ENCODE peak calls at places on chromosomes 7 and 10, in eight cellular contexts. H is head of caudate nucleus, F is cortex of kidney, V is endodermal cell, E is anterior cingulate cortex, R is mesenchymal stem cell, X is GM10248, A is H9. Y is an unnamed sample.

GRCh38 chr10:14904316-14904732 is 25.7 kb downstream of the SUV39H2 start:
- DNase-seq in H (no peak), F (no peak), V (no peak), E (no peak), R (peak), X (peak), A (no peak), Y (peak)

GRCh38 chr10:70319183-70319582 is 35.4 kb upstream of the NPFFR1 start:
- DNase-seq in H (peak), F (no peak), V (peak), E (no peak), R (no peak), X (no peak), A (no peak), Y (no peak)

GRCh38 chr7:156819733-156820295 is 73.2 kb downstream of the LMBR1 start:
- DNase-seq in H (no peak), F (no peak), V (peak), E (no peak), R (no peak), X (no peak), A (no peak), Y (peak)

GRCh38 chr7:156903232-156903909 is 10.4 kb upstream of the LMBR1 start:
- DNase-seq in H (no peak), F (no peak), V (no peak), E (no peak), R (no peak), X (no peak), A (no peak), Y (no peak)

GRCh38 chr10:70561051-70561450 is 41.5 kb downstream of the PRF1 start:
- DNase-seq in H (peak), F (no peak), V (peak), E (peak), R (no peak), X (no peak), A (no peak), Y (no peak)

GRCh38 chr10:88032566-88032965 is 169.1 kb downstream of the PTEN start:
- DNase-seq in H (no peak), F (no peak), V (no peak), E (no peak), R (peak), X (no peak), A (no peak), Y (peak)

GRCh38 chr10:6543431-6544005 is 36.6 kb downstream of the PRKCQ start:
- DNase-seq in H (no peak), F (no peak), V (peak), E (no peak), R (no peak), X (no peak), A (no peak), Y (no peak)

GRCh38 chr10:3111626-3112220 is 44.4 kb downstream of the PFKP start:
- DNase-seq in H (peak), F (no peak), V (no peak), E (peak), R (no peak), X (no peak), A (no peak), Y (no peak)

GRCh38 chr10:1406172-1406975 is 331.0 kb downstream of the ADARB2 start:
- DNase-seq in H (no peak), F (no peak), V (peak), E (no peak), R (no peak), X (peak), A (no peak), Y (no peak)

GRCh38 chr7:157266272-157266671 is 70.5 kb upstream of the DNAJB6 start:
- DNase-seq in H (no peak), F (no peak), V (no peak), E (no peak), R (no peak), X (no peak), A (no peak), Y (no peak)

GRCh38 chr7:105496501-105496900 is 25.6 kb downstream of the PUS7 start:
- DNase-seq in H (no peak), F (no peak), V (no peak), E (no peak), R (peak), X (no peak), A (no peak), Y (no peak)

GRCh38 chr10:83037653-83038052 is 1101.7 kb upstream of the GHITM start:
- DNase-seq in H (no peak), F (no peak), V (no peak), E (no peak), R (peak), X (no peak), A (no peak), Y (peak)

GRCh38 chr10:62636825-62637248 is 167.7 kb upstream of the ADO start:
- DNase-seq in H (no peak), F (no peak), V (no peak), E (no peak), R (no peak), X (no peak), A (no peak), Y (no peak)

GRCh38 chr10:91880310-91880709 is 29.0 kb downstream of the FGFBP3 start:
- DNase-seq in H (no peak), F (no peak), V (peak), E (no peak), R (peak), X (no peak), A (no peak), Y (peak)

GRCh38 chr7:157517782-157518513 is 181.1 kb downstream of the DNAJB6 start:
- DNase-seq in H (no peak), F (no peak), V (peak), E (no peak), R (no peak), X (no peak), A (no peak), Y (no peak)

GRCh38 chr7:22445140-22445722 is 54.8 kb downstream of the STEAP1B start:
- DNase-seq in H (peak), F (no peak), V (peak), E (no peak), R (no peak), X (peak), A (peak), Y (no peak)

GRCh38 chr7:158574308-158575036 is 13.2 kb downstream of the PTPRN2 start:
- DNase-seq in H (no peak), F (no peak), V (no peak), E (no peak), R (no peak), X (no peak), A (no peak), Y (no peak)

GRCh38 chr10:31368724-31369123 is 49.7 kb downstream of the ZEB1 start:
- DNase-seq in H (no peak), F (no peak), V (no peak), E (no peak), R (no peak), X (no peak), A (no peak), Y (no peak)

GRCh38 chr7:44376429-44377133 is 51.2 kb upstream of the CAMK2B start:
- DNase-seq in H (no peak), F (no peak), V (no peak), E (no peak), R (no peak), X (no peak), A (peak), Y (no peak)

GRCh38 chr10:6207658-6208057 is 4.9 kb downstream of the PFKFB3 start:
- DNase-seq in H (no peak), F (no peak), V (no peak), E (no peak), R (peak), X (no peak), A (no peak), Y (no peak)

GRCh38 chr7:36597099-36597773 is 127.1 kb downstream of the AOAH start:
- DNase-seq in H (no peak), F (no peak), V (no peak), E (no peak), R (peak), X (no peak), A (no peak), Y (no peak)

GRCh38 chr10:60006046-60006445 is 99.7 kb upstream of the CCDC6 start:
- DNase-seq in H (no peak), F (no peak), V (no peak), E (no peak), R (no peak), X (no peak), A (no peak), Y (no peak)

GRCh38 chr7:138980575-138981285 is 459 bp downstream of the KIAA1549 start:
- DNase-seq in H (no peak), F (no peak), V (peak), E (peak), R (peak), X (no peak), A (no peak), Y (peak)

GRCh38 chr7:113562242-113562641 is 356.6 kb downstream of the PPP1R3A start:
- DNase-seq in H (no peak), F (no peak), V (no peak), E (no peak), R (no peak), X (no peak), A (no peak), Y (no peak)

GRCh38 chr10:11720260-11720741 is 21.9 kb upstream of the ECHDC3 start:
- DNase-seq in H (peak), F (no peak), V (no peak), E (no peak), R (no peak), X (no peak), A (no peak), Y (no peak)

GRCh38 chr10:17512341-17513001 is 58.1 kb upstream of the ST8SIA6 start:
- DNase-seq in H (no peak), F (no peak), V (no peak), E (no peak), R (peak), X (no peak), A (no peak), Y (peak)

GRCh38 chr10:43706166-43706565 is 57.5 kb upstream of the ZNF32 start:
- DNase-seq in H (no peak), F (no peak), V (peak), E (no peak), R (no peak), X (no peak), A (peak), Y (no peak)

GRCh38 chr10:104688251-104688650 is 47.2 kb downstream of the SORCS3 start:
- DNase-seq in H (peak), F (no peak), V (peak), E (peak), R (no peak), X (no peak), A (no peak), Y (no peak)

GRCh38 chr7:48389977-48390376 is 218.7 kb downstream of the ABCA13 start:
- DNase-seq in H (no peak), F (no peak), V (no peak), E (no peak), R (peak), X (no peak), A (no peak), Y (no peak)

GRCh38 chr7:815284-816216 is 16.7 kb upstream of the SUN1 start:
- DNase-seq in H (peak), F (no peak), V (peak), E (no peak), R (peak), X (peak), A (peak), Y (peak)

GRCh38 chr10:63627376-63627775 is 106.2 kb downstream of the REEP3 start:
- DNase-seq in H (no peak), F (no peak), V (no peak), E (no peak), R (peak), X (no peak), A (no peak), Y (peak)

GRCh38 chr7:51034531-51035264 is 252.0 kb upstream of the GRB10 start:
- DNase-seq in H (no peak), F (no peak), V (no peak), E (no peak), R (peak), X (no peak), A (no peak), Y (peak)

GRCh38 chr10:54843932-54844331 is 42.9 kb upstream of the PCDH15 start:
- DNase-seq in H (no peak), F (no peak), V (no peak), E (no peak), R (no peak), X (no peak), A (no peak), Y (no peak)

GRCh38 chr7:127884066-127884559 is 147.1 kb downstream of the LRRC4 start:
- DNase-seq in H (peak), F (no peak), V (no peak), E (peak), R (no peak), X (no peak), A (no peak), Y (no peak)

GRCh38 chr10:59958882-59959281 is 52.5 kb upstream of the CCDC6 start:
- DNase-seq in H (no peak), F (no peak), V (no peak), E (no peak), R (no peak), X (no peak), A (no peak), Y (no peak)

Y was measured in mesendoderm.